ENCODE peak calls at places on chromosomes 3 and 15, in seven cellular contexts. L is SK-N-SH, W is HCT116, G is HepG2, R is K562, Q is GM12878, N is H1. U is an unnamed sample.

GRCh38 chr3:42122261-42123011 is 31.3 kb downstream of the TRAK1 start:
- DNase-seq in L (no peak), N (no peak), Q (peak), G (no peak), W (no peak), R (no peak), U (no peak)

GRCh38 chr3:64295594-64295993 is 70.3 kb upstream of the PRICKLE2 start:
- DNase-seq in G (no peak), N (no peak), R (no peak), W (no peak), Q (no peak), L (no peak), U (no peak)

GRCh38 chr3:17771177-17772048 is 29.0 kb upstream of the TBC1D5 start:
- DNase-seq in N (no peak), L (no peak), G (no peak), Q (no peak), R (peak), W (no peak), U (no peak)

GRCh38 chr3:11845661-11846060 is 1.0 kb downstream of the TAMM41 start:
- DNase-seq in W (no peak), G (no peak), R (no peak), L (no peak), N (no peak), Q (no peak), U (no peak)

GRCh38 chr15:43370310-43370974 is 401 bp downstream of the ZSCAN29 start:
- DNase-seq in L (peak), N (no peak), Q (no peak), W (no peak), G (peak), R (peak), U (no peak)

GRCh38 chr15:92687183-92687582 is 31.6 kb upstream of the FAM174B start:
- DNase-seq in Q (no peak), R (no peak), W (no peak), G (no peak), L (no peak), N (no peak), U (no peak)

GRCh38 chr3:128484404-128485282 is 8.4 kb downstream of the GATA2 start:
- DNase-seq in W (no peak), R (no peak), Q (no peak), G (no peak), L (peak), N (no peak), U (no peak)

GRCh38 chr3:41768363-41768762 is 193.5 kb downstream of the ULK4 start:
- DNase-seq in N (no peak), R (no peak), L (no peak), G (no peak), W (no peak), Q (no peak), U (no peak)

GRCh38 chr3:127406309-127407025 is 118.6 kb upstream of the PRR20G start:
- DNase-seq in G (peak), R (peak), Q (no peak), L (peak), N (no peak), W (peak), U (no peak)

GRCh38 chr3:187968883-187969580 is 184.9 kb upstream of the LPP start:
- DNase-seq in W (no peak), G (peak), L (no peak), Q (no peak), N (no peak), R (no peak), U (no peak)

GRCh38 chr3:62888180-62888579 is 13.0 kb upstream of the CADPS start:
- DNase-seq in R (no peak), G (no peak), Q (no peak), N (no peak), W (no peak), L (no peak), U (no peak)

GRCh38 chr15:32042269-32042996 is 12.1 kb downstream of the CHRNA7 start:
- DNase-seq in N (no peak), W (peak), G (no peak), L (peak), Q (no peak), R (peak), U (no peak)

GRCh38 chr15:36527512-36528162 is 51.8 kb upstream of the CDIN1 start:
- DNase-seq in W (no peak), L (peak), R (no peak), N (no peak), Q (no peak), G (no peak), U (no peak)

GRCh38 chr3:147361671-147362420 is 44.5 kb downstream of the ZIC4 start:
- DNase-seq in N (no peak), R (peak), L (peak), G (peak), W (peak), Q (no peak), U (no peak)

GRCh38 chr3:72004749-72005292 is 219.9 kb upstream of the PROK2 start:
- DNase-seq in Q (no peak), L (no peak), R (peak), W (no peak), G (no peak), N (no peak), U (no peak)

GRCh38 chr15:62922514-62922913 is 120.0 kb upstream of the TPM1 start:
- DNase-seq in L (no peak), N (no peak), R (no peak), Q (no peak), W (no peak), G (no peak), U (no peak)

GRCh38 chr15:50979041-50979440 is 70.6 kb downstream of the AP4E1 start:
- DNase-seq in Q (no peak), R (no peak), W (no peak), G (no peak), L (no peak), N (no peak), U (no peak)

GRCh38 chr3:172257638-172258400 is 190.4 kb downstream of the GHSR start:
- DNase-seq in L (no peak), G (peak), R (no peak), N (no peak), W (no peak), Q (no peak), U (no peak)

GRCh38 chr3:115680802-115681345 is 57.6 kb downstream of the GAP43 start:
- DNase-seq in G (no peak), Q (no peak), W (no peak), L (no peak), N (no peak), R (no peak), U (no peak)

GRCh38 chr3:155646128-155646527 is 98.7 kb downstream of the PLCH1 start:
- DNase-seq in Q (no peak), L (no peak), N (no peak), G (peak), R (no peak), W (no peak), U (no peak)

GRCh38 chr15:46126581-46126980 is 491.8 kb downstream of the SQOR start:
- DNase-seq in G (no peak), Q (no peak), R (no peak), W (no peak), N (no peak), L (no peak), U (no peak)

GRCh38 chr3:71208273-71209095 is 375.0 kb downstream of the FOXP1 start:
- DNase-seq in L (no peak), Q (no peak), R (peak), W (no peak), G (peak), N (no peak), U (no peak)

GRCh38 chr15:98729446-98730042 is 81.2 kb downstream of the IGF1R start:
- DNase-seq in R (no peak), L (peak), Q (no peak), N (no peak), W (no peak), G (no peak), U (no peak)

GRCh38 chr3:14563946-14564539 is 23.9 kb upstream of the GRIP2 start:
- DNase-seq in R (no peak), N (no peak), L (no peak), G (no peak), Q (no peak), W (no peak), U (no peak)

GRCh38 chr15:88393719-88394519 is 73.3 kb downstream of the MRPL46 start:
- DNase-seq in W (no peak), G (no peak), N (no peak), R (no peak), Q (no peak), L (no peak), U (no peak)

GRCh38 chr3:43998841-43999805 is 242.6 kb upstream of the TOPAZ1 start:
- DNase-seq in L (peak), G (no peak), W (no peak), Q (no peak), R (no peak), N (no peak), U (no peak)

GRCh38 chr3:127449489-127450212 is 140.9 kb downstream of the TPRA1 start:
- DNase-seq in W (no peak), G (no peak), Q (no peak), L (no peak), R (no peak), N (no peak), U (no peak)

GRCh38 chr3:168249539-168250414 is 154.1 kb upstream of the GOLIM4 start:
- DNase-seq in G (peak), L (peak), R (no peak), W (peak), Q (no peak), N (peak), U (peak)

GRCh38 chr3:73581134-73581846 is 43.5 kb downstream of the PDZRN3 start:
- DNase-seq in N (no peak), R (no peak), G (no peak), W (no peak), L (no peak), Q (no peak), U (no peak)

GRCh38 chr3:112858410-112859069 is 11.9 kb upstream of the CD200R1L start:
- DNase-seq in N (no peak), W (no peak), G (no peak), Q (no peak), L (no peak), R (no peak), U (peak)

GRCh38 chr15:96359772-96360498 is 29.4 kb downstream of the NR2F2 start:
- DNase-seq in N (no peak), R (no peak), W (no peak), G (no peak), Q (no peak), L (peak), U (no peak)

GRCh38 chr3:184172681-184173373 is 1.8 kb upstream of the AP2M1 start:
- DNase-seq in Q (no peak), N (no peak), G (no peak), L (no peak), R (no peak), W (no peak), U (no peak)

GRCh38 chr3:46184469-46184868 is 23.6 kb downstream of the CCR1 start:
- DNase-seq in N (no peak), L (no peak), Q (no peak), R (no peak), W (peak), G (no peak), U (no peak)

GRCh38 chr3:122697952-122698625 is 17.4 kb downstream of the PARP14 start:
- DNase-seq in G (no peak), L (no peak), N (no peak), R (no peak), Q (peak), W (no peak), U (no peak)

GRCh38 chr3:122695927-122696561 is 15.4 kb downstream of the PARP14 start:
- DNase-seq in Q (no peak), N (no peak), W (no peak), G (no peak), L (no peak), R (no peak), U (no peak)

GRCh38 chr3:122705379-122705778 is 24.7 kb downstream of the PARP14 start:
- DNase-seq in W (no peak), N (no peak), L (no peak), Q (no peak), R (no peak), G (no peak), U (no peak)

GRCh38 chr3:122694966-122695365 is 14.3 kb downstream of the PARP14 start:
- DNase-seq in G (no peak), R (no peak), W (no peak), N (no peak), Q (peak), L (no peak), U (no peak)

GRCh38 chr3:122700193-122700592 is 19.6 kb downstream of the PARP14 start:
- DNase-seq in G (no peak), L (no peak), W (no peak), R (no peak), Q (no peak), N (no peak), U (no peak)
- TF ChIP-seq YY1 in G (no peak), L (no peak), W (no peak), R (no peak), Q (no peak), N (no peak), U (no peak)

GRCh38 chr3:8562081-8562595 is 60.5 kb downstream of the LMCD1 start:
- DNase-seq in N (no peak), Q (no peak), R (no peak), G (no peak), L (no peak), W (no peak), U (no peak)

GRCh38 chr3:8561365-8561764 is 59.7 kb downstream of the LMCD1 start:
- DNase-seq in N (no peak), R (no peak), L (no peak), G (no peak), Q (no peak), W (no peak), U (no peak)

GRCh38 chr3:8559351-8559750 is 57.7 kb downstream of the LMCD1 start:
- DNase-seq in L (no peak), N (no peak), R (no peak), Q (no peak), W (no peak), G (no peak), U (no peak)

GRCh38 chr3:8558645-8559044 is 57.0 kb downstream of the LMCD1 start:
- DNase-seq in G (no peak), R (no peak), N (no peak), L (no peak), W (no peak), Q (no peak), U (no peak)

DNA sequence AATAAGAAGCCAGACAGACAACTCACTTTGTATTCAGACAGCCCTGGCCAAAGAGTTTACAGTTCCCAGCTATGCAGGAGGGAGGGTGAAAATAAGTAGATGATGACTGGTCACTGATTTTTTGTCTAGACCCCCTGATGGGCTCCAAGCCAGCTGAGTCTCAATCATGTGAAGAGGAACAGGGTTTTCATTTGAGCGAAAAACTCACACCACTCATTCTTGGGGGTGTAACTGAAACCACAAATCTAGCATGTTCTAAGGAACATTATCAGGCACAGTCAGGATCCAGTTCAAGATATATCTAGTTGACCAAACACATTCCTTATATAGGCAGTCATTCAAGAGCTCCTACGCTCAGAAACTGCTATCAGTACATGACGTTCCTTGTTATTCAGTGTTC is 59.0 kb downstream of the LMCD1 start:
- DNase-seq in W (no peak), G (no peak), Q (no peak), L (no peak), R (no peak), N (no peak), U (no peak)
- TF ChIP-seq YY1 in W (no peak), G (no peak), Q (no peak), L (no peak), R (no peak), N (no peak), U (no peak)

DNA sequence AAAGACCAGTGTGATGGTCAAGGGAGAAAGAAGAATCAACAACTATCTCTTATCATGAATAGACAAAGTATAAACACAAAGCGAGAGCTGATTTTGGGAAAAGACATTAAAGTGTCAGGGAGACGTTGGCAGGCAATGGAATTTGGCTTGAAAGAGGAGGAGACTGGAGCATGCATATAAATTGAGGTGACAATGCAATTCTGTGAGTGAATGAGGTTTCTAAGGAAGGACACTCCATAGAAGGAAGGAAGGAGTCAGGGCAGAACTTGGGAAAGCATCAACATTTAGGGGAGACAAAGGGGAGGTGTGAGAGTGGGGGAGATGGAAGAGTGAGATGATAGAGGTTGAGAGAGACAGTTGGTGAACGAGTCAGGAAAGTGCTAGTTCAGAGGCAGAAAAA is 543.0 kb upstream of the TBL1XR1 start:
- DNase-seq in W (no peak), L (no peak), R (no peak), G (no peak), Q (no peak), N (no peak), U (no peak)
- TF ChIP-seq YY1 in W (no peak), L (no peak), R (no peak), G (no peak), Q (no peak), N (no peak), U (no peak)

GRCh38 chr3:38646630-38647029 is 2.9 kb downstream of the SCN5A start:
- DNase-seq in R (peak), N (no peak), Q (no peak), L (peak), G (peak), W (no peak), U (no peak)

GRCh38 chr3:38645601-38646000 is 3.9 kb downstream of the SCN5A start:
- DNase-seq in L (no peak), Q (no peak), G (no peak), R (no peak), N (no peak), W (no peak), U (no peak)

GRCh38 chr3:38645076-38645475 is 4.4 kb downstream of the SCN5A start:
- DNase-seq in Q (no peak), L (no peak), W (no peak), R (no peak), G (no peak), N (no peak), U (no peak)

GRCh38 chr3:38647217-38647970 is 2.1 kb downstream of the SCN5A start:
- DNase-seq in Q (no peak), G (no peak), N (no peak), W (no peak), L (peak), R (no peak), U (no peak)

DNA sequence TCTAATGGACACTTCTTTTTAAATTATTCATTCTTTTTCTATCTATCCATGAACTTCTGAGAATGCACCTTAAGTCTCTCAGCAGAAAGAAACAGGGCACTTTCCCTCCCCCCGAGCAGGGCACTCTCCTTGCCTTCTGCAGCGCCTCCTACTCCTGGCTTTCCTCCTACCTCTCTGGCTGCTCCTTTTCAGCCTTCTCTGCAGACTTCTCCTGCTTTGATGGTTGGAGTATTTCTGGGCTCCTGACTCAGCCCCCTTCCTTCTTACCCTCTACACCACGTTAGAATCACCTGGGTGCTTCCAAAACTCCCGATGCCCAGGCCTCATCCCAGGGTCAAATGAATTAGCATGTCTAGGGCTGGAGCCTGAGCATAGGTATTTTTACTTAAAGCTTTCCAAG is 3.4 kb downstream of the SCN5A start:
- DNase-seq in G (no peak), W (no peak), R (no peak), N (no peak), L (peak), Q (no peak), U (no peak)
- TF ChIP-seq YY1 in G (no peak), W (no peak), R (no peak), N (no peak), L (no peak), Q (no peak), U (no peak)

DNA sequence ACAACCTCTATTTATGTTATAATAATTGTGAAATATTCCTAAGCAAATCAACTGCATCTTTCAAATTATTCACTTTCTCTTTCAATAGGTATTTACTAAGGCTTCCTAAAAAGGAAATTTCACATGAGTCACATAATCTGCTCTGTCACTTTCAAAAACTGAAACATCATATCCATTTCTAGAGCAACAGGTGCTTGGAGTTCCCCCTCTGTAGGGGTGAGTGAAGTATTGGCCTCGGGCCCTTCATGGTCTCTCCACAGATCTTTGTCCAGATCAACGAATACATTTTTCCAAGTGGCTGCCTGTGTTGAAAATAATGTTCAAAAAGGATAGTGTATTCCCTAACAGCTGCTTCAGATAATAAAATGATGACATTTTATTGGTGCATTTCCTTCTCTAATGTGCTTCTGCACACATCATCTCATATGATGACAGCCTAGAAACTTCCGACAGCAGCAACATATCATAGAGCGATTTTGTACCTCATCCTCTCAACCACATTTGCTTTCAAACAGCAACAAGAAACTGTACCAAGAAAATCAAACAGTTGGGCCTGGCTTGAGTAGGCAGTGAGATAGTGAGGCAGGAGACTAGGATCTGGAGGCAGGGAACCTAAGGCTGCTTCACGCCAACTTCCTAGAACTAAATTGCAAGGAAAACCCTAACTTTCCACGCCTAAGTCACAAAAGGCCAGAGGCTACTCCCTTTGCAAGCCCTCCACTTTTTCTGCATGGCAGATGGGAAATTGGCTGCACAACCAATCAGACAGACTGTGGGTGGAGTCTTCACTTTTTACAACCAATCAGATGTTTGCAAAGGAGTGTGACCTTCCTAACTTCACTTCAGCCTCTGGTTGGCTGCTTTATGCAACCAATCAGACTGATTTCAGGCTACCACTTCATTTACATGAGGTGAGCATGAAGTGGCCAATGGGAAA is 340.1 kb downstream of the LRRC3B start:
- DNase-seq in R (no peak), N (no peak), W (no peak), G (no peak), L (no peak), Q (peak), U (no peak)
- TF ChIP-seq YY1 in R (no peak), N (no peak), W (no peak), G (no peak), L (no peak), Q (no peak), U (no peak)

DNA sequence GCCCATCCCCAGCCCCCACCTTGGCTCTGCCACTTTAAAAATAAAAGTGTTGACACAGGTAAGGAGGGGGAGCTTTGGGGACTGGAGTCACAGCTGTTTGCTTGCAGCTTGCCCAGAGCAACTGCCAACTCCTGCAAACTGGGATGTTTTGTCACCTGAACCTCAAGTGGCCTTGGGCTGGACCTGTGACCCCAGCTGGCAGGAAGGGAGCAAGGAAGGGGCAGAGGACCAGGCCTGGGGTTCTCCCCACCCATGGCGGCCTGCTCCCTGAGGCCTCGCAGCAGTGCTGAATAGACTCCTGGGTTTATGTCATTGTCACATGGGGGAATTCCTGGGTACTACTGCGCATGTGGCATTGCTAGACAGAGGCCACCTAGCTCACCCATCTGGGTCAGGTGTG is 246.9 kb upstream of the TLE3 start:
- DNase-seq in G (no peak), L (no peak), R (no peak), N (no peak), W (no peak), Q (no peak), U (no peak)
- TF ChIP-seq YY1 in G (no peak), L (no peak), R (no peak), N (no peak), W (no peak), Q (no peak), U (no peak)